ENCODE peak calls at places on chromosome 4, in six cellular contexts. One of them, this sample, is unnamed.

GRCh38 chr4:532588-533317 is 33.7 kb downstream of the PIGG start:
- DNase-seq in activated CD4-positive, alpha-beta memory T cell treated with anti-CD3 and anti-CD28 coated beads for 36 hours: no peak
- DNase-seq in GM13977: no peak
- DNase-seq in D341Med: no peak
- DNase-seq in coronary artery: peak; percentile 54
- DNase-seq in GM04504: no peak
- DNase-seq in this sample: no peak

GRCh38 chr4:4364061-4364460 is 22.8 kb upstream of the NSG1 start:
- DNase-seq in activated CD4-positive, alpha-beta memory T cell treated with anti-CD3 and anti-CD28 coated beads for 36 hours: no peak
- DNase-seq in GM13977: no peak
- DNase-seq in D341Med: no peak
- DNase-seq in coronary artery: no peak
- DNase-seq in GM04504: no peak
- DNase-seq in this sample: no peak

GRCh38 chr4:173189117-173189693 is 20.6 kb downstream of the GALNT7 start:
- DNase-seq in activated CD4-positive, alpha-beta memory T cell treated with anti-CD3 and anti-CD28 coated beads for 36 hours: no peak
- DNase-seq in GM13977: no peak
- DNase-seq in D341Med: no peak
- DNase-seq in coronary artery: no peak
- DNase-seq in GM04504: no peak
- DNase-seq in this sample: no peak

GRCh38 chr4:126269106-126269505 is 954.4 kb downstream of the FAT4 start:
- DNase-seq in activated CD4-positive, alpha-beta memory T cell treated with anti-CD3 and anti-CD28 coated beads for 36 hours: no peak
- DNase-seq in GM13977: no peak
- DNase-seq in D341Med: no peak
- DNase-seq in coronary artery: no peak
- DNase-seq in GM04504: no peak
- DNase-seq in this sample: no peak

GRCh38 chr4:151475338-151475737 is 66.4 kb downstream of the FHIP1A start:
- DNase-seq in activated CD4-positive, alpha-beta memory T cell treated with anti-CD3 and anti-CD28 coated beads for 36 hours: no peak
- DNase-seq in GM13977: no peak
- DNase-seq in D341Med: no peak
- DNase-seq in coronary artery: no peak
- DNase-seq in GM04504: no peak
- DNase-seq in this sample: no peak

GRCh38 chr4:6763330-6763851 is 19.1 kb upstream of the KIAA0232 start:
- DNase-seq in activated CD4-positive, alpha-beta memory T cell treated with anti-CD3 and anti-CD28 coated beads for 36 hours: no peak
- DNase-seq in GM13977: no peak
- DNase-seq in D341Med: no peak
- DNase-seq in coronary artery: no peak
- DNase-seq in GM04504: no peak
- DNase-seq in this sample: peak; percentile 71

GRCh38 chr4:83191026-83191425 is 76.5 kb upstream of the PLAC8 start:
- DNase-seq in activated CD4-positive, alpha-beta memory T cell treated with anti-CD3 and anti-CD28 coated beads for 36 hours: no peak
- DNase-seq in GM13977: no peak
- DNase-seq in D341Med: no peak
- DNase-seq in coronary artery: no peak
- DNase-seq in GM04504: peak; percentile 27
- DNase-seq in this sample: no peak

GRCh38 chr4:147683172-147683571 is 791 bp downstream of the PRMT9 start:
- DNase-seq in activated CD4-positive, alpha-beta memory T cell treated with anti-CD3 and anti-CD28 coated beads for 36 hours: peak; percentile 31
- DNase-seq in GM13977: peak; percentile 45
- DNase-seq in D341Med: peak; percentile 41
- DNase-seq in coronary artery: peak; percentile 75
- DNase-seq in GM04504: no peak
- DNase-seq in this sample: peak; percentile 8

GRCh38 chr4:143355540-143356217 is 19.0 kb downstream of the GAB1 start:
- DNase-seq in activated CD4-positive, alpha-beta memory T cell treated with anti-CD3 and anti-CD28 coated beads for 36 hours: no peak
- DNase-seq in GM13977: no peak
- DNase-seq in D341Med: no peak
- DNase-seq in coronary artery: no peak
- DNase-seq in GM04504: no peak
- DNase-seq in this sample: no peak

GRCh38 chr4:168662297-168662985 is 165.6 kb downstream of the PALLD start:
- DNase-seq in activated CD4-positive, alpha-beta memory T cell treated with anti-CD3 and anti-CD28 coated beads for 36 hours: no peak
- DNase-seq in GM13977: no peak
- DNase-seq in D341Med: no peak
- DNase-seq in coronary artery: no peak
- DNase-seq in GM04504: no peak
- DNase-seq in this sample: no peak

GRCh38 chr4:1490011-1490905 is 84.0 kb upstream of the NKX1-1 start:
- DNase-seq in activated CD4-positive, alpha-beta memory T cell treated with anti-CD3 and anti-CD28 coated beads for 36 hours: no peak
- DNase-seq in GM13977: no peak
- DNase-seq in D341Med: peak; percentile 38
- DNase-seq in coronary artery: no peak
- DNase-seq in GM04504: no peak
- DNase-seq in this sample: no peak

GRCh38 chr4:26583865-26584652 is at the start of gene TBC1D19:
- DNase-seq in activated CD4-positive, alpha-beta memory T cell treated with anti-CD3 and anti-CD28 coated beads for 36 hours: peak; percentile 94
- DNase-seq in GM13977: peak; percentile 85
- DNase-seq in D341Med: peak; percentile 90
- DNase-seq in coronary artery: peak; percentile 88
- DNase-seq in GM04504: peak; percentile 65
- DNase-seq in this sample: peak; percentile 87

GRCh38 chr4:184680698-184681097 is 31.2 kb downstream of the PRIMPOL start:
- DNase-seq in activated CD4-positive, alpha-beta memory T cell treated with anti-CD3 and anti-CD28 coated beads for 36 hours: no peak
- DNase-seq in GM13977: no peak
- DNase-seq in D341Med: no peak
- DNase-seq in coronary artery: no peak
- DNase-seq in GM04504: no peak
- DNase-seq in this sample: no peak

GRCh38 chr4:118180776-118181175 is 146.5 kb downstream of the NDST3 start:
- DNase-seq in activated CD4-positive, alpha-beta memory T cell treated with anti-CD3 and anti-CD28 coated beads for 36 hours: no peak
- DNase-seq in GM13977: no peak
- DNase-seq in D341Med: no peak
- DNase-seq in coronary artery: no peak
- DNase-seq in GM04504: no peak
- DNase-seq in this sample: no peak

GRCh38 chr4:84503495-84504437 is 4.7 kb upstream of the NKX6-1 start:
- DNase-seq in activated CD4-positive, alpha-beta memory T cell treated with anti-CD3 and anti-CD28 coated beads for 36 hours: no peak
- DNase-seq in GM13977: peak; percentile 66
- DNase-seq in D341Med: peak; percentile 71
- DNase-seq in coronary artery: no peak
- DNase-seq in GM04504: no peak
- DNase-seq in this sample: peak; percentile 59

GRCh38 chr4:55249476-55249875 is 96.6 kb upstream of the SRD5A3 start:
- DNase-seq in activated CD4-positive, alpha-beta memory T cell treated with anti-CD3 and anti-CD28 coated beads for 36 hours: no peak
- DNase-seq in GM13977: no peak
- DNase-seq in D341Med: no peak
- DNase-seq in coronary artery: no peak
- DNase-seq in GM04504: no peak
- DNase-seq in this sample: no peak

GRCh38 chr4:1018147-1019020 is 7.0 kb downstream of the FGFRL1 start:
- DNase-seq in activated CD4-positive, alpha-beta memory T cell treated with anti-CD3 and anti-CD28 coated beads for 36 hours: no peak
- DNase-seq in GM13977: no peak
- DNase-seq in D341Med: no peak
- DNase-seq in coronary artery: no peak
- DNase-seq in GM04504: no peak
- DNase-seq in this sample: no peak

GRCh38 chr4:173264960-173265281 is 69.2 kb downstream of the HMGB2 start:
- DNase-seq in activated CD4-positive, alpha-beta memory T cell treated with anti-CD3 and anti-CD28 coated beads for 36 hours: no peak
- DNase-seq in GM13977: no peak
- DNase-seq in D341Med: no peak
- DNase-seq in coronary artery: no peak
- DNase-seq in GM04504: no peak
- DNase-seq in this sample: no peak

GRCh38 chr4:186132577-186133277 is 28.2 kb downstream of the FAM149A start:
- DNase-seq in activated CD4-positive, alpha-beta memory T cell treated with anti-CD3 and anti-CD28 coated beads for 36 hours: no peak
- DNase-seq in GM13977: no peak
- DNase-seq in D341Med: no peak
- DNase-seq in coronary artery: no peak
- DNase-seq in GM04504: no peak
- DNase-seq in this sample: peak; percentile 18

GRCh38 chr4:100984901-100985300 is 362.4 kb downstream of the PPP3CA start:
- DNase-seq in activated CD4-positive, alpha-beta memory T cell treated with anti-CD3 and anti-CD28 coated beads for 36 hours: no peak
- DNase-seq in GM13977: no peak
- DNase-seq in D341Med: no peak
- DNase-seq in coronary artery: no peak
- DNase-seq in GM04504: peak; percentile 45
- DNase-seq in this sample: no peak

GRCh38 chr4:114151-114550 is 10.2 kb upstream of the ZNF718 start:
- DNase-seq in activated CD4-positive, alpha-beta memory T cell treated with anti-CD3 and anti-CD28 coated beads for 36 hours: no peak
- DNase-seq in GM13977: no peak
- DNase-seq in D341Med: no peak
- DNase-seq in coronary artery: no peak
- DNase-seq in GM04504: no peak
- DNase-seq in this sample: no peak

GRCh38 chr4:87497141-87497540 is 32.0 kb downstream of the SPARCL1 start:
- DNase-seq in activated CD4-positive, alpha-beta memory T cell treated with anti-CD3 and anti-CD28 coated beads for 36 hours: peak; percentile 29
- DNase-seq in GM13977: no peak
- DNase-seq in D341Med: peak; percentile 30
- DNase-seq in coronary artery: no peak
- DNase-seq in GM04504: no peak
- DNase-seq in this sample: no peak

GRCh38 chr4:90441770-90442169 is 314.6 kb downstream of the CCSER1 start:
- DNase-seq in activated CD4-positive, alpha-beta memory T cell treated with anti-CD3 and anti-CD28 coated beads for 36 hours: no peak
- DNase-seq in GM13977: no peak
- DNase-seq in D341Med: no peak
- DNase-seq in coronary artery: no peak
- DNase-seq in GM04504: no peak
- DNase-seq in this sample: no peak

GRCh38 chr4:5378002-5378401 is 326.7 kb downstream of the STK32B start:
- DNase-seq in activated CD4-positive, alpha-beta memory T cell treated with anti-CD3 and anti-CD28 coated beads for 36 hours: no peak
- DNase-seq in GM13977: no peak
- DNase-seq in D341Med: no peak
- DNase-seq in coronary artery: no peak
- DNase-seq in GM04504: no peak
- DNase-seq in this sample: no peak

GRCh38 chr4:92163348-92163747 is 140.4 kb upstream of the GRID2 start:
- DNase-seq in activated CD4-positive, alpha-beta memory T cell treated with anti-CD3 and anti-CD28 coated beads for 36 hours: no peak
- DNase-seq in GM13977: no peak
- DNase-seq in D341Med: no peak
- DNase-seq in coronary artery: no peak
- DNase-seq in GM04504: no peak
- DNase-seq in this sample: no peak

GRCh38 chr4:144318797-144319196 is 178.3 kb upstream of the GYPA start:
- DNase-seq in activated CD4-positive, alpha-beta memory T cell treated with anti-CD3 and anti-CD28 coated beads for 36 hours: no peak
- DNase-seq in GM13977: no peak
- DNase-seq in D341Med: no peak
- DNase-seq in coronary artery: no peak
- DNase-seq in GM04504: no peak
- DNase-seq in this sample: no peak

GRCh38 chr4:51942108-51942832 is 77.9 kb downstream of the LRRC66 start:
- DNase-seq in activated CD4-positive, alpha-beta memory T cell treated with anti-CD3 and anti-CD28 coated beads for 36 hours: no peak
- DNase-seq in GM13977: no peak
- DNase-seq in D341Med: no peak
- DNase-seq in coronary artery: no peak
- DNase-seq in GM04504: no peak
- DNase-seq in this sample: no peak

This sample was measured in SW480.